ENCODE peak calls at places on chromosomes 6 and 20, in nine cellular contexts. H is WERI-Rb-1, O is vagina, K is endothelial cell, N is omental fat pad, J is osteocyte, P is GM12878, M is fibroblast of villous mesenchyme, A is ascending aorta. T is an unnamed sample.

GRCh38 chr20:45037050-45037449 is 63.9 kb downstream of the KCNS1 start:
- DNase-seq in H (no peak), O (no peak), K (no peak), N (no peak), J (no peak), P (no peak), M (peak), A (no peak), T (no peak)

GRCh38 chr6:13902922-13903321 is 21.8 kb upstream of the RNF182 start:
- DNase-seq in H (no peak), O (no peak), K (no peak), N (no peak), J (no peak), P (no peak), M (no peak), A (no peak), T (no peak)

GRCh38 chr6:39289490-39289889 is 24.7 kb downstream of the KCNK17 start:
- DNase-seq in H (no peak), O (no peak), K (no peak), N (no peak), J (no peak), P (no peak), M (no peak), A (no peak), T (no peak)

GRCh38 chr6:142331075-142331551 is 29.3 kb downstream of the ADGRG6 start:
- DNase-seq in H (no peak), O (no peak), K (no peak), N (no peak), J (no peak), P (no peak), M (peak), A (no peak), T (no peak)

GRCh38 chr6:111478749-111479148 is 4.3 kb downstream of the REV3L start:
- DNase-seq in H (no peak), O (no peak), K (no peak), N (no peak), J (no peak), P (peak), M (peak), A (no peak), T (no peak)

GRCh38 chr6:21935561-21936028 is 342.0 kb downstream of the SOX4 start:
- DNase-seq in H (peak), O (no peak), K (no peak), N (no peak), J (no peak), P (no peak), M (peak), A (no peak), T (no peak)

GRCh38 chr6:35919085-35919826 is 1.6 kb downstream of the SRPK1 start:
- DNase-seq in H (no peak), O (no peak), K (no peak), N (no peak), J (peak), P (no peak), M (peak), A (no peak), T (no peak)

GRCh38 chr6:30722280-30723112 is 2.3 kb downstream of the TUBB start:
- DNase-seq in H (peak), O (peak), K (peak), N (peak), J (peak), P (no peak), M (peak), A (no peak), T (peak)

GRCh38 chr6:36169023-36170007 is 27.2 kb upstream of the BRPF3 start:
- DNase-seq in H (no peak), O (no peak), K (no peak), N (no peak), J (no peak), P (peak), M (no peak), A (no peak), T (no peak)

GRCh38 chr20:1297486-1297885 is 31.4 kb downstream of the SNPH start:
- DNase-seq in H (no peak), O (no peak), K (no peak), N (no peak), J (no peak), P (no peak), M (no peak), A (no peak), T (no peak)

GRCh38 chr20:37377346-37378081 is 31.6 kb downstream of the SRC start:
- DNase-seq in H (no peak), O (no peak), K (no peak), N (no peak), J (no peak), P (no peak), M (no peak), A (no peak), T (no peak)

GRCh38 chr6:44266347-44266746 is 996 bp upstream of the NFKBIE start:
- DNase-seq in H (no peak), O (no peak), K (no peak), N (no peak), J (no peak), P (no peak), M (no peak), A (no peak), T (no peak)

GRCh38 chr20:701401-702129 is 26.0 kb upstream of the SCRT2 start:
- DNase-seq in H (no peak), O (no peak), K (no peak), N (no peak), J (no peak), P (no peak), M (no peak), A (no peak), T (no peak)

GRCh38 chr20:33839591-33839990 is 28.4 kb downstream of the CHMP4B start:
- DNase-seq in H (no peak), O (no peak), K (no peak), N (no peak), J (no peak), P (no peak), M (no peak), A (no peak), T (no peak)

GRCh38 chr6:169231790-169232506 is 21.7 kb downstream of the THBS2 start:
- DNase-seq in H (no peak), O (peak), K (no peak), N (peak), J (no peak), P (no peak), M (no peak), A (no peak), T (no peak)

GRCh38 chr6:99016355-99016754 is 68.6 kb upstream of the FBXL4 start:
- DNase-seq in H (no peak), O (no peak), K (no peak), N (no peak), J (no peak), P (no peak), M (no peak), A (no peak), T (no peak)

GRCh38 chr20:47973519-47974233 is 188.4 kb upstream of the SULF2 start:
- DNase-seq in H (no peak), O (no peak), K (peak), N (no peak), J (no peak), P (no peak), M (no peak), A (no peak), T (no peak)

GRCh38 chr20:11919046-11919445 is 1.4 kb downstream of the BTBD3 start:
- DNase-seq in H (peak), O (no peak), K (no peak), N (no peak), J (no peak), P (no peak), M (peak), A (no peak), T (no peak)

GRCh38 chr20:11918280-11918952 is 723 bp downstream of the BTBD3 start:
- DNase-seq in H (no peak), O (no peak), K (no peak), N (no peak), J (no peak), P (no peak), M (peak), A (no peak), T (no peak)

GRCh38 chr20:11919571-11919970 is 1.9 kb downstream of the BTBD3 start:
- DNase-seq in H (no peak), O (no peak), K (no peak), N (no peak), J (no peak), P (no peak), M (peak), A (no peak), T (no peak)

GRCh38 chr20:11920083-11920482 is 2.4 kb downstream of the BTBD3 start:
- DNase-seq in H (no peak), O (no peak), K (no peak), N (no peak), J (no peak), P (no peak), M (no peak), A (no peak), T (no peak)

DNA sequence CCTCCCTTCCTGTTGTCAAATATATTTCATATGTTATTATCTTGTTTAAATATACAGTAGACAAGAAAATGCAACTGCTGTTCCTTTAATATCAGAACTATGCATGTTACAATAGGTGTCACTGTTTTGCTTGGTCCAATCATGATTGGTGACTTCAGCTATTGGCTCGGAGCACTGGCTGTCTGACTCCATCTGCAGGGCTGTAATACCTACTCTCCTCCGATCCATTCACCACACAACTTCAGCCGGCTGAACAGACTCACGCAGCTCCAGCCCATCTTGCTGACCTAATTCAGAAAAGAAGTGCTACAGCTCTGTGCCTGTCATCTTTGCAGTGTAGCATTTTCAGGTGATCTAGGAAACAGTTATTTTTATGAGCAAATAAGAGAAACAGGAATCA is at the start of gene BTBD3:
- DNase-seq in H (peak), O (no peak), K (no peak), N (no peak), J (no peak), P (no peak), M (peak), A (no peak), T (no peak)
- TF ChIP-seq CTCF in H (no peak), O (no peak), K (no peak), N (no peak), J (no peak), P (no peak), M (no peak), A (no peak), T (no peak)

GRCh38 chr6:121222656-121223055 is 111.6 kb downstream of the TBC1D32 start:
- DNase-seq in H (no peak), O (no peak), K (no peak), N (no peak), J (no peak), P (no peak), M (peak), A (no peak), T (no peak)
- TF ChIP-seq CTCF in H (no peak), O (no peak), K (no peak), N (no peak), J (peak), P (no peak), M (peak), A (no peak), T (peak)

GRCh38 chr20:51767018-51767866 is 948 bp downstream of the ATP9A start:
- DNase-seq in H (peak), O (no peak), K (peak), N (peak), J (no peak), P (no peak), M (no peak), A (peak), T (peak)
- TF ChIP-seq CTCF in H (peak), O (no peak), K (peak), N (no peak), J (peak), P (no peak), M (peak), A (peak), T (peak)

GRCh38 chr6:166933396-166933795 is 23.0 kb downstream of the RNASET2 start:
- DNase-seq in H (no peak), O (peak), K (no peak), N (no peak), J (peak), P (no peak), M (no peak), A (no peak), T (no peak)
- TF ChIP-seq CTCF in H (no peak), O (no peak), K (no peak), N (no peak), J (no peak), P (no peak), M (no peak), A (no peak), T (no peak)

GRCh38 chr6:154166140-154166539 is 127.1 kb downstream of the OPRM1 start:
- DNase-seq in H (no peak), O (no peak), K (no peak), N (no peak), J (no peak), P (no peak), M (no peak), A (no peak), T (no peak)
- TF ChIP-seq CTCF in H (peak), O (no peak), K (peak), N (no peak), J (no peak), P (no peak), M (no peak), A (no peak), T (no peak)

DNA sequence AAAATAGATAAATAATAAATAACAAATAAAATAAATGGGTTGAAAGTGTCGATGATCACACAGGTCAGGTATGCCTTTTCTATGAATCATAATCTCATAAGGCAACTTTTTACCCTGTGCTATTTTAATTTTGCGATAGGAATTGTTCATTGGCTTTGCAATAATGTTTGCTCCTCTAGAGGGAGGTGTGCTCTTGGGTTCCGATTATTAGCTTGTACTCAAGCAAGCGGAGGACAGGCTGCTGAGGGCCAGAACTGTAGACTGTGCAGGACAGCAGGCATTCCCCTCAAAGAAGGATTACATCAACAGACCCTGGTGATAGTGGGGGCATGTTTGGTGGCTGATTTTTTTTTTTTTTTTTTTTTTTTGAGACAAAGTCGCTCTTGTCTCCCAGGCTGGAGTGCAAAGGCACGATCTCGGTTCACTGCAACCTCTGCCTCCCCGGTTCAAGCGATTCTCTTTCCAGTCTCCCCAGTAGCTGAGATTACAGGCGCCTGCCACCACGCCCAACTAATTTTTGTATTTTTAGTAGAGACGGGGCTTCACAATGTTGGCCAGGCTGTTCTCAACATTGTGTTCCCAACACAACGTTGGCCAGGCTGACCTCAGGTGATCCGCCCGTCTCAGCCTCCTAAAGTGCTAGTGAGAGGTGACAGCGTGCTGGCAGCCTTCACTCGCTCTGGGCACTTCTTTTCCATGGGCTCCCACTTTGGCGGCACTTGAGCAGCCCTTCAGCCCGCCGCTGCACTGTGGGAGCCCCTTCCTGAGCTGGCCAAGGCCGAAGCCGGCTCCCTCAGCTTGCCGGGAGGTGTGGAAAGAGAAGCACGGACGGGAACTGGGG is 35.6 kb downstream of the RIOK1 start:
- DNase-seq in H (no peak), O (no peak), K (no peak), N (no peak), J (no peak), P (no peak), M (peak), A (no peak), T (no peak)
- TF ChIP-seq CTCF in H (peak), O (peak), K (peak), N (no peak), J (peak), P (peak), M (peak), A (no peak), T (peak)

DNA sequence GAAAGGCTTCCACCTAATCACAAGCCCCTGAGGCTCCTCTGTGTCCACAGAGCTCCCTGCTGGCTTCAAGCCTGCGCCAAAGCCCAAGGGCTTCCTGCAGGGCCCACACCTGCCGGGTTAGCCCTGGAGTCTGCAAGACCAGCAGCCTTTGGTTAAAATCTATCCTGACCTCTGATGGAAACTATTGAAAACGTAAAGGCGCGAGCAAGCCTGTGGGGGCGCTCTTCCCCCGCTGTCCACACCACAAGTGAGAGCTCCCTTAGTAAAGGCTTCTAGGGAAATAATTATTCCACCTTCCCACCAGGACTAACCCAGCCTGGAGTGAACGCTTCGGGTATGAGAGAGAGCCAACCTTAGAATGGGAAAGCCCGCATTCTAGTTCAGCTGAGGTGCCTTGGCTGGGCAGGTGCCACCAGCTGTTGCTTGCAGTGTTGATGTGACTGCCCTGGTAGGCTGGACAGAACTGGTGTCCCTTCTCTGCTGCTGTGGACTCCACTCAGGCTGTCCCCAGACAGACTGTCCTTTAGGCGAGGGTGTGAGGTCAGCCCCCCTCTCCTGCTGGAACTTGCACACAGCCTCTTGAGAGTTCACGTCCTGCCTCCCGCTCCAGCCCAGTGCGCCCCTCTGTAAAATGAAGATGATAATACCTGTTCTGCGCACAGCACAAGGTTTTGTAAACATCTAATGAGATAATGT is 68.7 kb downstream of the SYTL3 start:
- DNase-seq in H (peak), O (no peak), K (peak), N (no peak), J (no peak), P (no peak), M (peak), A (no peak), T (no peak)
- TF ChIP-seq CTCF in H (peak), O (no peak), K (peak), N (no peak), J (peak), P (peak), M (peak), A (no peak), T (peak)

DNA sequence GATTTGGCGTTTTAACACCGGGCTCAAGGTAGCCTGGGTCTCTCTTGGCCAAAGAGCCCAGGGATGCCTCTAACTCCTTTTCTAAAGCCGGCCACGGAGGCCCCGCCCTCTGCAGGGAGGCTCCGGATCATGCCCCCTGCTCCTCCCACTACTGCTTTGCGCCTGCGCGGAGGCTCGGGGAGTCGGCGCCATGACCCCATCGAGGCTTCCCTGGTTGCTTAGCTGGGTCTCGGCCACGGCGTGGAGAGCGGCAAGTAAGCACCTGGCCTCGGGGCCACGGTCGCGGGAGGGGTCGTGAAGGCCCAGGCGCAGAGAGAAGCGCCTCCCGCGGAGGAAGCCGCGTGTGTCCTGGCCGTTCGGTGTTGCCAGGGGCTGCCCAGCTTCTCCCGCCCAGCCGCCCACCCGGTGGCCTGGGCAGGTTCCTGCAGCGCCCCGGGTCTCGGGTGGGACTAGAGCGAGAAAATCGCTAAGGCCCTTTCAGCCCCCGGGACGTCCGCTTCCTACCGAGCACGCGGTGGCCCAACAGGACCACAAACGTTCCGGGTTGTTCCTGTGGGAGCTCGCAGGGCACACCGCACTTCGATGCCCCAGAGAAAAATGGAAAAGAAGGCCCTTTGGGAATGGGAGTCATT is at the start of gene SDHAF4:
- DNase-seq in H (peak), O (no peak), K (peak), N (peak), J (peak), P (peak), M (peak), A (peak), T (peak)
- TF ChIP-seq CTCF in H (no peak), O (no peak), K (no peak), N (no peak), J (no peak), P (no peak), M (peak), A (no peak), T (no peak)

T was measured in mesothelial cell of epicardium.